ENCODE peak calls at places on chromosomes 1 and 21, in seven cellular contexts. W is left lobe of liver; J is posterior cingulate gyrus; O is activated CD4-positive, alpha-beta T cell treated with anti-CD3 and anti-CD28 coated beads for 24 hours; G is GM19239; A is SJSA1; R is nephron progenitor cell. T is an unnamed sample.

GRCh38 chr1:235206533-235207201 is 45.6 kb upstream of the RBM34 start:
- DNase-seq in W (no peak), J (no peak), G (no peak), O (no peak), R (no peak), A (no peak), T (no peak)

GRCh38 chr1:160258177-160258798 is 4.1 kb downstream of the DCAF8 start:
- DNase-seq in O (no peak), W (no peak), R (no peak), A (no peak), J (no peak), G (no peak), T (no peak)

GRCh38 chr1:95095833-95096217 is 21.3 kb upstream of the TLCD4 start:
- DNase-seq in O (no peak), R (no peak), W (no peak), J (no peak), A (no peak), G (peak; percentile 30), T (no peak)

GRCh38 chr1:1302951-1303509 is 4.7 kb downstream of the ACAP3 start:
- DNase-seq in A (no peak), J (no peak), G (no peak), O (no peak), R (no peak), W (no peak), T (no peak)

GRCh38 chr21:26846036-26846931 is 1.1 kb upstream of the ADAMTS1 start:
- DNase-seq in G (no peak), R (peak; percentile 75), J (peak; percentile 79), A (peak; percentile 83), W (peak; percentile 66), O (no peak), T (no peak)

GRCh38 chr1:8121261-8122159 is 95.4 kb upstream of the ERRFI1 start:
- DNase-seq in G (no peak), W (no peak), A (peak; percentile 63), O (no peak), R (no peak), J (no peak), T (no peak)

GRCh38 chr1:243490748-243491686 is 235.2 kb downstream of the SDCCAG8 start:
- DNase-seq in R (no peak), J (no peak), G (no peak), O (no peak), W (no peak), A (no peak), T (no peak)

GRCh38 chr1:1037366-1038327 is 17.7 kb downstream of the AGRN start:
- DNase-seq in G (no peak), O (no peak), A (no peak), R (no peak), W (no peak), J (peak; percentile 61), T (no peak)

GRCh38 chr1:207893737-207894582 is 17.0 kb downstream of the CD34 start:
- DNase-seq in O (no peak), W (no peak), G (no peak), R (no peak), A (no peak), J (no peak), T (no peak)

GRCh38 chr1:67213164-67213563 is 46.9 kb downstream of the IL23R start:
- DNase-seq in G (no peak), A (no peak), R (no peak), W (no peak), O (no peak), J (no peak), T (no peak)

GRCh38 chr1:5961601-5962000 is 30.6 kb downstream of the NPHP4 start:
- DNase-seq in O (no peak), J (no peak), A (no peak), W (no peak), R (no peak), G (no peak), T (no peak)

GRCh38 chr1:16167331-16168143 is 11.7 kb upstream of the EPHA2 start:
- DNase-seq in R (peak; percentile 91), J (no peak), G (peak; percentile 56), A (no peak), O (peak; percentile 40), W (no peak), T (no peak)

GRCh38 chr1:215957692-215958091 is 390.6 kb downstream of the KCTD3 start:
- DNase-seq in J (no peak), R (peak; percentile 42), O (no peak), G (no peak), W (no peak), A (no peak), T (no peak)

GRCh38 chr21:45467221-45467779 is 62.3 kb downstream of the COL18A1 start:
- DNase-seq in J (no peak), A (no peak), O (no peak), G (no peak), W (no peak), R (no peak), T (no peak)

GRCh38 chr1:98556521-98557158 is 104.9 kb upstream of the SNX7 start:
- DNase-seq in W (no peak), J (no peak), G (peak; percentile 1), A (no peak), O (no peak), R (no peak), T (no peak)

GRCh38 chr1:177863776-177864175 is 106.1 kb downstream of the SEC16B start:
- DNase-seq in J (no peak), A (no peak), G (no peak), O (no peak), R (no peak), W (no peak), T (no peak)

GRCh38 chr1:208935517-208936187 is 647.9 kb upstream of the CAMK1G start:
- DNase-seq in W (no peak), A (no peak), R (no peak), O (no peak), G (no peak), J (no peak), T (no peak)

GRCh38 chr21:39736716-39737115 is 8.3 kb upstream of the IGSF5 start:
- DNase-seq in W (no peak), O (no peak), G (no peak), R (no peak), J (no peak), A (no peak), T (no peak)

GRCh38 chr1:9559673-9560072 is 20.4 kb downstream of the SLC25A33 start:
- DNase-seq in O (no peak), W (no peak), G (no peak), R (no peak), J (no peak), A (no peak), T (no peak)

GRCh38 chr1:147897030-147897756 is 5.4 kb upstream of the GJA8 start:
- DNase-seq in W (peak; percentile 75), A (no peak), G (no peak), O (no peak), J (no peak), R (no peak), T (no peak)

GRCh38 chr1:68178821-68179490 is 53.4 kb downstream of the WLS start:
- DNase-seq in W (no peak), R (no peak), J (no peak), O (no peak), G (no peak), A (no peak), T (no peak)

GRCh38 chr1:232667781-232668101 is 37.8 kb upstream of the SIPA1L2 start:
- DNase-seq in R (no peak), A (no peak), W (no peak), O (no peak), J (no peak), G (no peak), T (no peak)

GRCh38 chr1:8097908-8098307 is 71.8 kb upstream of the ERRFI1 start:
- DNase-seq in W (peak; percentile 45), J (no peak), O (no peak), R (no peak), A (no peak), G (no peak), T (no peak)

GRCh38 chr1:54459714-54460113 is 53.5 kb upstream of the SSBP3 start:
- DNase-seq in J (no peak), A (no peak), W (no peak), G (no peak), R (no peak), O (no peak), T (no peak)

GRCh38 chr1:166695115-166695514 is 144.2 kb upstream of the POGK start:
- DNase-seq in O (no peak), R (no peak), J (no peak), G (no peak), W (no peak), A (no peak), T (no peak)

GRCh38 chr1:35931424-35932157 is 686 bp downstream of the AGO3 start:
- DNase-seq in O (no peak), J (no peak), G (no peak), W (peak; percentile 67), R (peak; percentile 48), A (no peak), T (no peak)

GRCh38 chr1:66436378-66437135 is 97.4 kb upstream of the SGIP1 start:
- DNase-seq in W (no peak), A (peak; percentile 52), G (no peak), O (peak; percentile 29), R (no peak), J (no peak), T (peak; percentile 58)

GRCh38 chr21:31710586-31710985 is 21.3 kb downstream of the SCAF4 start:
- DNase-seq in W (no peak), G (no peak), R (no peak), A (no peak), O (no peak), J (no peak), T (peak; percentile 42)

GRCh38 chr1:31655756-31656155 is 11.1 kb upstream of the PEF1 start:
- DNase-seq in R (no peak), J (no peak), W (no peak), A (no peak), G (no peak), O (no peak), T (no peak)

GRCh38 chr1:80656011-80656627 is 1144.6 kb upstream of the ADGRL2 start:
- DNase-seq in G (no peak), A (no peak), O (no peak), J (no peak), W (peak; percentile 78), R (peak; percentile 3), T (no peak)

GRCh38 chr1:216464489-216464888 is 41.2 kb upstream of the USH2A start:
- DNase-seq in G (no peak), W (no peak), A (no peak), J (no peak), R (no peak), O (no peak), T (peak; percentile 85)

GRCh38 chr1:87221008-87221407 is 107.7 kb upstream of the LMO4 start:
- DNase-seq in R (no peak), G (no peak), O (no peak), J (no peak), A (peak; percentile 56), W (no peak), T (no peak)

GRCh38 chr1:172833956-172834355 is 175.1 kb downstream of the FASLG start:
- DNase-seq in O (no peak), R (no peak), W (no peak), A (no peak), G (no peak), J (no peak), T (no peak)